ENCODE peak calls at places on chromosome 10, in six cellular contexts. R is HepG2, W is H1, M is A549, J is K562, O is GM12878. H is an unnamed sample.

GRCh38 chr10:22712959-22713852 is 1.2 kb downstream of the PIP4K2A start:
- DNase-seq in O (no peak), J (peak), R (peak), M (no peak), W (no peak), H (peak)

GRCh38 chr10:29725133-29725720 is 90.5 kb upstream of the SVIL start:
- DNase-seq in J (no peak), W (no peak), R (no peak), M (no peak), O (no peak), H (peak)

GRCh38 chr10:74784462-74784861 is 41.9 kb upstream of the KAT6B start:
- DNase-seq in O (no peak), R (no peak), J (no peak), M (no peak), W (no peak), H (no peak)

GRCh38 chr10:22779331-22780019 is 65.1 kb upstream of the PIP4K2A start:
- DNase-seq in J (no peak), R (peak), M (no peak), O (no peak), W (no peak), H (no peak)

GRCh38 chr10:130637271-130637670 is 501.1 kb downstream of the GLRX3 start:
- DNase-seq in M (no peak), W (no peak), J (no peak), R (no peak), O (no peak), H (no peak)

GRCh38 chr10:35911233-35911632 is 269.1 kb upstream of the FZD8 start:
- DNase-seq in W (no peak), O (no peak), M (no peak), J (no peak), R (no peak), H (no peak)

GRCh38 chr10:3095373-3096139 is 28.2 kb downstream of the PFKP start:
- DNase-seq in W (no peak), J (peak), O (peak), R (peak), M (peak), H (no peak)

GRCh38 chr10:36538945-36539586 is 586.3 kb upstream of the ANKRD30A start:
- DNase-seq in W (no peak), O (no peak), R (no peak), J (no peak), M (no peak), H (no peak)

GRCh38 chr10:58396057-58396456 is 10.8 kb downstream of the TFAM start:
- DNase-seq in J (no peak), M (no peak), O (no peak), W (no peak), R (no peak), H (no peak)

GRCh38 chr10:59320370-59320769 is 42.0 kb downstream of the FAM13C start:
- DNase-seq in M (no peak), W (no peak), R (no peak), J (no peak), O (no peak), H (no peak)

GRCh38 chr10:83553366-83553765 is 585.9 kb upstream of the GHITM start:
- DNase-seq in R (no peak), J (no peak), O (no peak), W (no peak), M (no peak), H (no peak)

GRCh38 chr10:31064334-31064733 is 32.7 kb upstream of the ZNF438 start:
- DNase-seq in O (no peak), W (no peak), J (no peak), M (no peak), R (no peak), H (no peak)

GRCh38 chr10:21280037-21280436 is 245.4 kb downstream of the SKIDA1 start:
- DNase-seq in J (no peak), O (no peak), R (no peak), M (no peak), W (no peak), H (no peak)

GRCh38 chr10:102233997-102234396 is 7.3 kb downstream of the PITX3 start:
- DNase-seq in M (no peak), J (no peak), O (no peak), R (no peak), W (no peak), H (peak)

GRCh38 chr10:31689233-31689632 is 239.4 kb downstream of the ARHGAP12 start:
- DNase-seq in J (no peak), W (no peak), M (no peak), O (no peak), R (no peak), H (no peak)

GRCh38 chr10:122707535-122707934 is 7.9 kb upstream of the C10orf120 start:
- DNase-seq in W (no peak), J (no peak), M (no peak), O (no peak), R (no peak), H (no peak)

DNA sequence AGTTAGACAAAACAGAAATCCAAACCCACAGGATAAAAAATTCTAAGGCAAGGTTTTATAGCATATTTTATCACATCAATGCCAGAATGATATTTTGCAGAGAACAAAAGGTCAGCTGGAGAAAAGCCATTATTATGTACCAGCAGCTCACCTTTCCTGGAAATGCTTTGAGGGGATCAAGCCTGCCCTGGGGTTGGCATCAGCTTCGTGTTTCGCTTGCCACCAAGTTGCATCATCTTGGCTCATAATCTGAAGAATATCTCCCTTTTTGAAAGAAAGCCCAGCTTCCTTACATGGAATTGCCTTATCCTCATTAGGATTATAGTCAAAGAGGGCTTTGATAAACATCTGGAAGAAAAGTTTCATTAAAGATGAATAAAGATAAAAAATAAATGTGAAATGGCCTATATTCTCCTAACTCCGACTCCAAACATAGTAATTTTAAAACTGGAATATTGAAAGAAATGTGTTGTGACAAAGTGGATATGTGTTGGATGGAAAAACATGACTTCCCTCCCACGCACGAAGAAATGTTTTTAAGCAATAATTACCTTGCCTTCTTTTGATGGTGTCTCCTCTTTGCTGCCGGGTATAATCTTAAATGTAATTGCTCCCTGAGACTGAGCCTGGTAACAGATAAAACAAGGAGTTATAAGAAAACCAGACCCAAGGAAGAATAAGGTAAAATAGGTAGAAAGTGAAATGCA is 121.3 kb upstream of the ODAD2 start:
- DNase-seq in M (no peak), O (no peak), J (no peak), W (no peak), R (no peak), H (no peak)
- TF ChIP-seq CHD2 in M (no peak), O (no peak), J (no peak), W (no peak), R (no peak), H (no peak)

GRCh38 chr10:13960603-13961002 is 370.1 kb downstream of the FRMD4A start:
- DNase-seq in M (no peak), R (no peak), J (peak), W (no peak), O (no peak), H (no peak)
- H3K4me2 ChIP-seq in M (no peak), R (no peak), J (no peak), W (no peak), O (no peak), H (peak)

GRCh38 chr10:97923057-97923456 is 73.4 kb downstream of the GOLGA7B start:
- DNase-seq in J (no peak), M (no peak), W (no peak), R (no peak), O (no peak), H (no peak)
- TF ChIP-seq CHD2 in J (no peak), M (no peak), W (no peak), R (no peak), O (no peak), H (no peak)

GRCh38 chr10:124225029-124225467 is 131.7 kb upstream of the CHST15 start:
- DNase-seq in W (no peak), R (no peak), M (no peak), J (no peak), O (no peak), H (no peak)
- H3K4me2 ChIP-seq in W (no peak), R (no peak), M (no peak), J (no peak), O (no peak), H (no peak)

GRCh38 chr10:5942001-5942400 is 35.3 kb downstream of the IL15RA start:
- DNase-seq in W (no peak), J (no peak), O (no peak), R (no peak), M (no peak), H (no peak)

GRCh38 chr10:5942471-5942870 is 34.9 kb downstream of the IL15RA start:
- DNase-seq in J (no peak), O (no peak), M (no peak), W (no peak), R (no peak), H (no peak)

GRCh38 chr10:5945203-5945534 is 32.2 kb downstream of the IL15RA start:
- DNase-seq in J (no peak), R (no peak), M (no peak), O (no peak), W (no peak), H (no peak)

GRCh38 chr10:5944389-5945202 is 32.7 kb downstream of the IL15RA start:
- DNase-seq in O (no peak), R (no peak), J (no peak), W (no peak), M (peak), H (no peak)

DNA sequence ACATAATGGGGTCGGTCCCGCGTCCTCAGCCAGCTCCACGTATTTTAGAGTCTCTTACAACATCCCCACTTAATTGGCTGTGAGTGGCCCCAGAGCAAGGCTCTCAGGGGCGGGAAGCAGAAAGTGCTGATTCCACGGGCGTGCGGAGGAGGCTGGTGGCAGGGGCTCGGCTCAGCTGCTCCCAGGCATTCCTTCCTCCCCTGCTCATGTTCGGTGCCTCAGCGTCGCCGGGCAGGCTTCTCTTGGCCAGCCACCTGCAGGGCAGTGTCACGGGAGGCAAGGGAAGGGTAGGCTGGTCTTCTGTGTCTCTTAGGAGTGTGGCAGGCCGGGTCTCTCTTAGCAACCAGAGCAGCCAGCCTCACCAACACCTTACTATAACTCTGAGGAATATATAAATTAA is 33.8 kb downstream of the IL15RA start:
- DNase-seq in W (no peak), O (no peak), M (no peak), J (no peak), R (no peak), H (no peak)
- TF ChIP-seq CHD2 in W (no peak), O (no peak), M (no peak), J (no peak), R (no peak), H (no peak)

DNA sequence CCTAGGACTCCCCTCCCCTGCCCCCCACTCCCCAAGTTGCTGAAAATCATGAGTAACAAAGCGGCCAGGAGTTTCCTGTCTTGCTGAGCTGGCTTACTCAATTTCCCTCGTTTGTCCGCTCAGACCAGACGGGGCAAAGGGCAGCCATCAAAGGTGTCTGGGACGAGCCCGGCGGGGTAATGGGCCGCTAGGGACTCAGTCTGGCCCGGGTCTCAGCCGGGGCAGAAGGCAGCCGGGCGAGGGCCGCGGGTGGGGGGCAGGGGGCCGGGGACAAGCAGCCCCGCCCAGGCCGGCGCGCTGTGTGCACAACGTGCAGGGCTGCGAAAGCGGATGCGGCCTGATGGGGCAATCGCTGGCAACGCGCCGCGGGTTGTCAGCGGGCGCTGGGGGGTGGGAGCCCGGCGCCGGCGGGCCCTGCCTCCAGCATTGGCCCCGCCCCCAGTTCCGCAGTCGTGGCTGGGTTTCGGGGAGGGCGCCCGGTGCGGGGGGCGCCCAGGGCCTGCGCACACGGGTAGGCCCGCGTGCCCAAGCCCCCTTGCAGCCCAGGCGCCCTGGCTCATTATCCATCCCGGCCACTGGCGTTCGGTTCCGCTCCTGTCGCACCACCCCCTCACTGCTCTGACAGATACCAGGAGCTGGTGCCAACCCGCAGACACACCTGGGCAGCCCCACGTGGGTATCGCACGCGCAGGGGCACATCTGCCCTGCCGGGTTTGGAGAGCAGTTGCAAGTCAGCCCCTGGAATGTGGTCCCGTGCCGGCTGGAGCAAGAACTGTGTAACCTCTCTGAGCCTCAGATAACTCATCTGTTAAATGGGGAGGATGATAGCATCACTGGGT is 35.1 kb downstream of the DNAJB12 start:
- DNase-seq in M (peak), R (peak), O (no peak), J (peak), W (no peak), H (peak)
- H3K4me2 ChIP-seq in M (peak), R (peak), O (peak), J (peak), W (peak), H (peak)

H was measured in SK-N-SH.